ENCODE peak calls at places on chromosomes 7 and 10, in eight cellular contexts. H is PC-3, I is breast epithelium, L is SK-N-SH, P is GM23338, N is ascending aorta, Z is kidney epithelial cell, C is psoas muscle. M is an unnamed sample.

GRCh38 chr10:132803595-132804210 is 17.8 kb upstream of the NKX6-2 start:
- DNase-seq in H (no peak), I (no peak), L (no peak), P (no peak), N (no peak), Z (no peak), C (peak; percentile 4), M (no peak)

GRCh38 chr10:62083413-62083794 is 181.9 kb downstream of the ARID5B start:
- DNase-seq in H (peak; percentile 55), I (no peak), L (no peak), P (no peak), N (no peak), Z (no peak), C (no peak), M (no peak)

GRCh38 chr10:48523212-48523819 is 81.6 kb downstream of the ARHGAP22 start:
- DNase-seq in H (peak; percentile 86), I (peak; percentile 28), L (peak; percentile 74), P (peak; percentile 74), N (peak; percentile 36), Z (peak; percentile 18), C (peak; percentile 72), M (peak; percentile 38)

GRCh38 chr10:44890721-44891550 is 20.2 kb upstream of the TMEM72 start:
- DNase-seq in H (no peak), I (no peak), L (no peak), P (no peak), N (no peak), Z (no peak), C (no peak), M (no peak)

GRCh38 chr10:101453791-101454718 is 100.1 kb downstream of the BTRC start:
- DNase-seq in H (peak; percentile 16), I (no peak), L (no peak), P (no peak), N (no peak), Z (no peak), C (no peak), M (no peak)

GRCh38 chr7:108456845-108457540 is 757 bp upstream of the NRCAM start:
- DNase-seq in H (no peak), I (no peak), L (no peak), P (peak; percentile 34), N (no peak), Z (no peak), C (no peak), M (no peak)

GRCh38 chr10:71511206-71511605 is 114.5 kb downstream of the CDH23 start:
- DNase-seq in H (no peak), I (no peak), L (no peak), P (no peak), N (no peak), Z (no peak), C (no peak), M (no peak)

GRCh38 chr7:114539575-114539974 is 125.0 kb downstream of the FOXP2 start:
- DNase-seq in H (peak; percentile 16), I (no peak), L (no peak), P (peak; percentile 24), N (no peak), Z (no peak), C (no peak), M (no peak)

GRCh38 chr7:116354171-116354545 is 143.8 kb downstream of the TES start:
- DNase-seq in H (no peak), I (peak; percentile 30), L (no peak), P (no peak), N (no peak), Z (no peak), C (no peak), M (peak; percentile 47)

GRCh38 chr7:83936056-83936703 is 258.4 kb downstream of the SEMA3A start:
- DNase-seq in H (peak; percentile 76), I (peak; percentile 20), L (peak; percentile 57), P (peak; percentile 87), N (no peak), Z (peak; percentile 34), C (peak; percentile 14), M (peak; percentile 74)

GRCh38 chr7:42475082-42475481 is 238.1 kb upstream of the GLI3 start:
- DNase-seq in H (no peak), I (no peak), L (no peak), P (no peak), N (no peak), Z (no peak), C (no peak), M (no peak)

GRCh38 chr10:128871671-128872231 is 595.3 kb upstream of the MGMT start:
- DNase-seq in H (no peak), I (no peak), L (no peak), P (no peak), N (no peak), Z (no peak), C (no peak), M (no peak)

GRCh38 chr7:132464740-132465139 is 111.5 kb downstream of the PLXNA4 start:
- DNase-seq in H (peak; percentile 88), I (no peak), L (no peak), P (no peak), N (no peak), Z (no peak), C (peak; percentile 22), M (no peak)

GRCh38 chr7:85341121-85341520 is 154.3 kb upstream of the SEMA3D start:
- DNase-seq in H (no peak), I (no peak), L (no peak), P (no peak), N (no peak), Z (no peak), C (no peak), M (no peak)

GRCh38 chr7:105876964-105877601 is 684 bp upstream of the ATXN7L1 start:
- DNase-seq in H (peak; percentile 77), I (no peak), L (peak; percentile 71), P (peak; percentile 84), N (no peak), Z (no peak), C (peak; percentile 39), M (peak; percentile 86)

GRCh38 chr10:6054884-6055283 is 7.3 kb downstream of the IL2RA start:
- DNase-seq in H (no peak), I (no peak), L (no peak), P (no peak), N (no peak), Z (no peak), C (no peak), M (peak; percentile 14)

GRCh38 chr7:40604601-40605438 is 470.0 kb downstream of the SUGCT start:
- DNase-seq in H (no peak), I (no peak), L (peak; percentile 61), P (peak; percentile 85), N (no peak), Z (peak; percentile 16), C (peak; percentile 13), M (peak; percentile 53)

GRCh38 chr7:129649128-129649690 is 37.7 kb downstream of the NRF1 start:
- DNase-seq in H (no peak), I (no peak), L (no peak), P (no peak), N (no peak), Z (no peak), C (no peak), M (no peak)

GRCh38 chr7:130854481-130854880 is 120.5 kb upstream of the KLF14 start:
- DNase-seq in H (no peak), I (no peak), L (no peak), P (no peak), N (no peak), Z (no peak), C (no peak), M (no peak)

DNA sequence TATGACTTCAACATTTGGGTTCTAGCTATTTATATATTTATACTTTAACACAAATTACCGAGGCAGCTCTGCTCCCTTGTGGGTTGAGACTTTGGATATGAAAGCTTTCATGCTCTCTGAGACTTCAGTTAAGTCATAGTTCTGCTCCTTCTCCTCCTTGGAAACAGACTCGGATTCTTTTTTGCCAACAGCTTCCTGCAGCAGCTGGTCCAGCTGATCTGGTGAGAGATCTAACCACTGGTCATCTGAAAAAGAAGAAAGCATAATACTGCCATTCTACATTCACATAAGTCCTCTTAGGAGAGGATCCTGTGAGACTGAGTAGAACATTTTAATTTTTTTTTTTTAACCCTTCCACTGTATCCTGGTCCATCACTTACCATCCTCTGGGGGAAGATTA is 28.6 kb downstream of the ECD start:
- DNase-seq in H (no peak), I (no peak), L (no peak), P (no peak), N (no peak), Z (no peak), C (no peak), M (no peak)
- H3K36me3 ChIP-seq in H (peaks cover 73% of the 10 kb centered on the region), I (no peaks in the 10 kb centered on the region), L (peaks cover 70% of the 10 kb centered on the region), P (peaks cover 28% of the 10 kb centered on the region), N (peaks cover 75% of the 10 kb centered on the region), Z (no peaks in the 10 kb centered on the region), C (peaks cover under 1% of the 10 kb centered on the region), M (no peaks in the 10 kb centered on the region)

DNA sequence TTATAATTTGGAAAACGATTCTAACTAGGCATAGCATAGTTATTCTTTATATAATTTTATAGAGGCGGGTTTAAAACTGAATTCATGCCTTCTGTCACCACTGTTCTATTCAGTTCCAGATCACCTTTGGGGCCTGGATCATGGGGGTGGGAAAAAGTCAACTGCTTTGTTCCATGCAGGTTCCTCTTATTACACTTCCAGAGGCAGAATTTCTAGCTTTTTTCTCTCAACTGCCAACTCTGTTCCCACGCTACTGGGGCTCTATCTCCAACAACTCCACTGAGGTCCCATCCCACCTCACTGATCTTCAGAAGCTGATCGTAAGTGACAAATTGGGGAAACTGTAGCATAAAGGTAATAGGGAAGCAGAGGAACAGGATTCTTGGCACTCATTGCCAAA is 283.6 kb upstream of the IMMP2L start:
- DNase-seq in H (no peak), I (no peak), L (no peak), P (no peak), N (no peak), Z (no peak), C (no peak), M (no peak)
- H3K36me3 ChIP-seq in H (peaks cover 3% of the 10 kb centered on the region), I (no peaks in the 10 kb centered on the region), L (no peaks in the 10 kb centered on the region), P (peaks cover 20% of the 10 kb centered on the region), N (peaks cover 6% of the 10 kb centered on the region), Z (no peaks in the 10 kb centered on the region), C (no peaks in the 10 kb centered on the region), M (no peaks in the 10 kb centered on the region)

GRCh38 chr7:27048438-27048837 is 47.4 kb downstream of the HOXA1 start:
- DNase-seq in H (no peak), I (no peak), L (peak; percentile 11), P (peak; percentile 58), N (no peak), Z (no peak), C (no peak), M (no peak)

GRCh38 chr7:27051451-27051850 is 44.3 kb downstream of the HOXA1 start:
- DNase-seq in H (no peak), I (no peak), L (no peak), P (no peak), N (no peak), Z (no peak), C (no peak), M (no peak)

DNA sequence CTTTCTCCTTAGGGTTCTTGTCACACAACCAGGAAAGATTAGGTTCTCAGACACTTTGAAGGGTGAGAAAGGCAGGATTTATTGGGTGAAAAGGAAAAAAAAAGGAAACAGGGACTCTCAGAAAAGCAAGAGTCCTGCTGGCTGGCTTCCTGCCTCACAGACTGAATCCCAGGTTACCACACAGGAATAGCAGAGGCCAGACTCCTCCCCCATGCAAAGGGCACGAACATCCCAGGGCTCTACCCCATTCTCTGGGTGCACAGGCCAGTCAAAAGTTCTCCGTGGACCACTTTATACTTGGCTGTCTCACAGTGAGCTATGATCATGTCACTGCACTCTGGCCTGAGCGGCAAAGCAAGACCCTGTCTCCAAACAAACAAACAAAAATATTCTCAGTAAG is 42.6 kb downstream of the HOXA1 start:
- DNase-seq in H (no peak), I (no peak), L (no peak), P (peak; percentile 41), N (no peak), Z (no peak), C (no peak), M (no peak)
- H3K36me3 ChIP-seq in H (no peaks in the 10 kb centered on the region), I (no peaks in the 10 kb centered on the region), L (no peaks in the 10 kb centered on the region), P (no peaks in the 10 kb centered on the region), N (no peaks in the 10 kb centered on the region), Z (no peaks in the 10 kb centered on the region), C (no peaks in the 10 kb centered on the region), M (no peaks in the 10 kb centered on the region)

GRCh38 chr7:2249744-2250323 is 7.8 kb downstream of the NUDT1 start:
- DNase-seq in H (no peak), I (no peak), L (peak; percentile 36), P (no peak), N (no peak), Z (no peak), C (no peak), M (no peak)
- H3K36me3 ChIP-seq in H (no peaks in the 10 kb centered on the region), I (no peaks in the 10 kb centered on the region), L (no peaks in the 10 kb centered on the region), P (no peaks in the 10 kb centered on the region), N (peaks cover 9% of the 10 kb centered on the region), Z (no peaks in the 10 kb centered on the region), C (no peaks in the 10 kb centered on the region), M (no peaks in the 10 kb centered on the region)

M was measured in Peyer's patch.